ENCODE peak calls at places on chromosome 9, in nine cellular contexts. F is HepG2, T is stomach, R is GM23338, E is prostate gland, Z is K562, D is GM12892, Y is Panc1, P is SK-N-SH. M is an unnamed sample.

GRCh38 chr9:81819859-81820546 is 108.2 kb upstream of the SPATA31D4 start:
- DNase-seq in F (no peak), T (no peak), R (peak; percentile 43), E (no peak), Z (no peak), D (no peak), Y (no peak), P (no peak), M (no peak)

GRCh38 chr9:133339641-133340040 is 3.7 kb upstream of the SURF6 start:
- DNase-seq in F (no peak), T (no peak), R (no peak), E (no peak), Z (no peak), D (no peak), Y (no peak), P (no peak), M (no peak)

GRCh38 chr9:93304574-93305496 is 120.9 kb downstream of the WNK2 start:
- DNase-seq in F (peak; percentile 72), T (peak; percentile 65), R (peak; percentile 88), E (peak; percentile 77), Z (peak; percentile 52), D (peak; percentile 53), Y (peak; percentile 10), P (peak; percentile 87), M (peak; percentile 70)

GRCh38 chr9:100437860-100438805 is 11.2 kb downstream of the MSANTD3 start:
- DNase-seq in F (peak; percentile 70), T (peak; percentile 79), R (peak; percentile 90), E (peak; percentile 67), Z (peak; percentile 85), D (peak; percentile 19), Y (no peak), P (peak; percentile 58), M (peak; percentile 66)

GRCh38 chr9:33471361-33471760 is 2.4 kb downstream of the NOL6 start:
- DNase-seq in F (no peak), T (no peak), R (no peak), E (no peak), Z (no peak), D (no peak), Y (no peak), P (no peak), M (no peak)

GRCh38 chr9:86034863-86035734 is 64.3 kb downstream of the GOLM1 start:
- DNase-seq in F (peak; percentile 32), T (peak; percentile 64), R (peak; percentile 83), E (no peak), Z (peak; percentile 54), D (peak; percentile 38), Y (no peak), P (peak; percentile 76), M (no peak)

GRCh38 chr9:81035171-81035570 is 654.2 kb downstream of the TLE1 start:
- DNase-seq in F (no peak), T (no peak), R (no peak), E (no peak), Z (no peak), D (no peak), Y (no peak), P (peak; percentile 5), M (no peak)

GRCh38 chr9:28064241-28064640 is 491.0 kb upstream of the C9orf72 start:
- DNase-seq in F (no peak), T (no peak), R (no peak), E (no peak), Z (no peak), D (no peak), Y (no peak), P (no peak), M (no peak)

GRCh38 chr9:90385126-90385525 is 257.5 kb downstream of the DIRAS2 start:
- DNase-seq in F (no peak), T (no peak), R (no peak), E (no peak), Z (no peak), D (no peak), Y (no peak), P (no peak), M (no peak)

GRCh38 chr9:123742009-123742767 is 187.7 kb downstream of the DENND1A start:
- DNase-seq in F (peak; percentile 91), T (no peak), R (no peak), E (no peak), Z (no peak), D (no peak), Y (no peak), P (no peak), M (no peak)

GRCh38 chr9:21555911-21556310 is 73.8 kb upstream of the IFNE start:
- DNase-seq in F (no peak), T (no peak), R (no peak), E (no peak), Z (no peak), D (no peak), Y (no peak), P (no peak), M (no peak)

GRCh38 chr9:98780059-98780749 is 16.2 kb downstream of the ANKS6 start:
- DNase-seq in F (no peak), T (no peak), R (no peak), E (no peak), Z (no peak), D (no peak), Y (no peak), P (no peak), M (no peak)

GRCh38 chr9:5712651-5713360 is 83.9 kb downstream of the RIC1 start:
- DNase-seq in F (peak; percentile 31), T (no peak), R (no peak), E (no peak), Z (no peak), D (no peak), Y (no peak), P (no peak), M (no peak)

GRCh38 chr9:1939466-1939865 is 75.7 kb upstream of the SMARCA2 start:
- DNase-seq in F (no peak), T (no peak), R (no peak), E (no peak), Z (no peak), D (no peak), Y (no peak), P (no peak), M (no peak)

GRCh38 chr9:82466616-82467251 is 478.2 kb downstream of the SPATA31D1 start:
- DNase-seq in F (peak; percentile 13), T (no peak), R (peak; percentile 88), E (no peak), Z (no peak), D (no peak), Y (no peak), P (no peak), M (no peak)

GRCh38 chr9:136939996-136940525 is 4.5 kb downstream of the FBXW5 start:
- DNase-seq in F (no peak), T (no peak), R (no peak), E (no peak), Z (no peak), D (no peak), Y (no peak), P (no peak), M (no peak)
- TF ChIP-seq POLR2AphosphoS5 in F (no peak), T (no peak), R (no peak), E (no peak), Z (no peak), D (no peak), Y (peak; percentile 16), P (no peak), M (no peak)

DNA sequence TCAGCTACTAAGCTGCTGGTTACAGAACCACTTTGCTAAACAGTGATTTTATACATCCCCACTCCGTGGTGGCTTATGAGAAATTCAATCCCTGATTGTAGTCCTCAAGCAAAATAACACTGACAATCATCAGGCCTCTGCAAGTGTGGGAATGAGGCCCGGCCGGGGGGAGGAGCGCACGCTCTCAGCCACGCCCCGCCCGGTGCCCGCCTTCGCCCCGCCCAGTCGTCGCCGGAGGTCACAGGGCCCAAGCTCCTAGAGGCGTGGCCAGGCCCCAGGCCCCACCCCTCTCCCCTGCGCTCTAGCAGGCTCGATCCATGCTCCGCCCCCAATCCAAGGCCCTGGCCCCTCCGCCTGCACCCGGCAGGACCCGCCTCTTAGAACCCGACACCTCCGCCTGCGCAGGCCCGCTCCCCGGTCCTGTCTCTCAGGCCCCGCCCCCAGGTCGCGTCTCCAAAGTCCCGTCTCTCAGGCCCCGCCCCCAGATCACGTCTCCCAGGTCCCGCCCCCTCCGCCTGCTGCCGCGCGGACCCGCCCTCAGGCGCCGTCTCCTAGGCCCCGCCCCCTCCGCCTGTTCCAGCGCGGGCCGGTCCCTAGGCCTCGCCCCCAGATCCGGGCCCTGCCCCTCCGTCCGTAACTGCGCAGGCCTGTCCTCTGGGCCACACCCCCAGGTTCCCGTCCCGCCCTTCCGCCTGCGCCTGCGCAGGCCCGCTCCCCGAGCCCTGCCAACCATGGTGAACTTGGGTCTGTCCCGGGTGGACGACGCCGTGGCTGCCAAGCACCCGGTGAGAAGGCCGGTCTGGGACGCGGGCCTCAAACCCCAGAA is at the start of gene TMEM141:
- DNase-seq in F (peak; percentile 97), T (peak; percentile 100), R (peak; percentile 100), E (peak; percentile 100), Z (peak; percentile 99), D (peak; percentile 98), Y (peak; percentile 87), P (peak; percentile 98), M (peak; percentile 100)
- TF ChIP-seq POLR2AphosphoS5 in F (peak; percentile 98), T (peak; percentile 95), R (peak; percentile 93), E (peak; percentile 95), Z (peak; percentile 44), D (peak; percentile 34), Y (peak; percentile 63), P (peak; percentile 87), M (peak; percentile 15)

DNA sequence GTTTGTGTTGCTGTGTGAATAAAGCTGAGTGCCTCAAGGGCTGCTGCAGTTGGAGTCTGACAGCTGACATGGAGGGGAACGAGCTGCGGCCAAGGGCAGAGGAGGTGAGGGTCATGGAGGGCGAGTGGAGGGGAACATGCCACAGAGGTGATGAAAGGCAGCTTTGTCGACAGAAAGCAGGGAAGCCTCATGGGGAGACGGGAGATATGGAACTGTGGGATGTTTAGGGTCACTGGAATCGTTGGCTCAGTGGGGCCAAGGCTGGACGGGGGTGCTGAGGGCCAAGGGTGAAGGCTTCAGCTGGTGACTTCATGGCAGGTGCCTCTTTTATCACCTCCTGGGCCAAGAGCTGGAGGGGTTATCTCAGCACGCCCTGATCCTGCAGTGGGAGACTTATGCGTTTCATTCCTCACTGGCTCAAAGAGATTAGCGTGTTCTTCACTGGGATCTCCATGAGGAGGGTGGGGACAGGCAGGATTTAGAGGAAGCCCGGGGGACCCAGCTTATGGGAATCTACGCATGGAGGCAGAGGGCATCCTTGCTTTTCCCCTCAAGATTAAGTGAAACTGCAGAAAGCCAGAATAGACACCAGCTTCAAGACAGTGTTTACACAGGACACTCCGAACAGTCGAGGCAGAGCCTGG is 42.2 kb downstream of the FAM240B start:
- DNase-seq in F (no peak), T (no peak), R (no peak), E (no peak), Z (no peak), D (no peak), Y (no peak), P (no peak), M (no peak)
- TF ChIP-seq POLR2AphosphoS5 in F (no peak), T (no peak), R (no peak), E (no peak), Z (no peak), D (no peak), Y (no peak), P (no peak), M (no peak)

DNA sequence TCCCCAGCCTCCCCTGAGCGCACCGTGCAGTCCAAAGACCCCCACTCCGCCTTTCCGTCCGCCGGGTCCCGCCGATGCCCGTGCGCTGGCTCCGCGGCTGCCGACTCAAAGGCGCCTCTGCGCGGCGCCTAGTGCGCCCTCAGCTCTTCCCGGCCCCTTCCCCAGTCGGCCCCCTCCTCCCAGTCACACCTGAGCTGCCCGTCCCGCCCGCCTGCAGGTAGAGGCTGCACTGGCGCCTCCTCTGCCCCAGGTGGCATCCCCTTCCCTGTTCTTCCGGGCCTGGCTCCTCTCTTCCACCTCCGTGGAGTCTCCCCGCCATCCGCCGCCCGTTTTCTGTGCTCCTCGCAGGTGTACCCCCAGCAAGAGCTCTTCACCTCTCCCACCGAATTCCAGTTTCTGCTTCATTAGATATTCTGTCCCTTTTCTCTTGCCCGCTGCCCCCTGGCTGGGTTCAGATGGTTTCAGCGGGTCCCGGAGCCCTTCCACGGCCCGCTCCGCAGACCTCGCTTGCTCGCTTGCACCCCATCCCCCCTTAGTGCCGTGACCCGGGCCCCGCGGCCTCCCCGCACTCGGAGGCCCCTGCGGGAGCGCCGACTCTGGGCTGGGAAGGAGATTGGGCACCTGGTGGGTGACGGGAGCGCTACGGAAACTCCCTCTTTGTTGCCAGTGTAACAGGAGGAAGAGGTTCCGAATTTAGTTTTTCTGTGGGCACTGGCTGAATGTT is 707 bp downstream of the SLC44A1 start:
- DNase-seq in F (no peak), T (peak; percentile 76), R (peak; percentile 94), E (peak; percentile 77), Z (no peak), D (no peak), Y (no peak), P (peak; percentile 60), M (peak; percentile 57)
- TF ChIP-seq POLR2AphosphoS5 in F (no peak), T (peak; percentile 32), R (peak; percentile 53), E (peak; percentile 25), Z (no peak), D (no peak), Y (no peak), P (no peak), M (no peak)